ENCODE peak calls at places on chromosomes 4 and X, in four cellular contexts. One of them, this sample, is unnamed. For H3K27me3, the result is how much of the 10 kb centered on the place peaks cover.

GRCh38 chrX:46180258-46180687 is 364.9 kb downstream of the ZNF674 start:
- DNase-seq in PC-3: peak
- DNase-seq in H7: no peak
- DNase-seq in left lung: no peak
- DNase-seq in this sample: peak

GRCh38 chr4:10033191-10033881 is 12.0 kb upstream of the SLC2A9 start:
- DNase-seq in PC-3: peak
- DNase-seq in H7: no peak
- DNase-seq in left lung: peak
- DNase-seq in this sample: peak

GRCh38 chrX:9586992-9587392 is 122.1 kb downstream of the TBL1X start:
- DNase-seq in PC-3: no peak
- DNase-seq in H7: peak
- DNase-seq in left lung: no peak
- DNase-seq in this sample: no peak

GRCh38 chrX:30144221-30144620 is 71.1 kb upstream of the MAGEB2 start:
- DNase-seq in PC-3: no peak
- DNase-seq in H7: no peak
- DNase-seq in left lung: no peak
- DNase-seq in this sample: no peak

GRCh38 chrX:17944833-17945497 is 83.9 kb upstream of the RAI2 start:
- DNase-seq in PC-3: peak
- DNase-seq in H7: peak
- DNase-seq in left lung: no peak
- DNase-seq in this sample: no peak

GRCh38 chr4:37157403-37158167 is 87.0 kb upstream of the NWD2 start:
- DNase-seq in PC-3: no peak
- DNase-seq in H7: no peak
- DNase-seq in left lung: no peak
- DNase-seq in this sample: no peak

GRCh38 chrX:344371-344901 is 25.8 kb upstream of the GTPBP6 start:
- DNase-seq in PC-3: no peak
- DNase-seq in H7: no peak
- DNase-seq in left lung: peak
- DNase-seq in this sample: no peak

GRCh38 chrX:150813922-150814321 is 84.5 kb downstream of the CD99L2 start:
- DNase-seq in PC-3: no peak
- DNase-seq in H7: no peak
- DNase-seq in left lung: no peak
- DNase-seq in this sample: no peak

GRCh38 chrX:23195097-23195496 is 139.6 kb upstream of the PTCHD1 start:
- DNase-seq in PC-3: no peak
- DNase-seq in H7: no peak
- DNase-seq in left lung: no peak
- DNase-seq in this sample: no peak

GRCh38 chr4:6245246-6246169 is 24.1 kb upstream of the WFS1 start:
- DNase-seq in PC-3: no peak
- DNase-seq in H7: peak
- DNase-seq in left lung: no peak
- DNase-seq in this sample: no peak

GRCh38 chrX:102063445-102064074 is 61.9 kb upstream of the TCEAL2 start:
- DNase-seq in PC-3: no peak
- DNase-seq in H7: no peak
- DNase-seq in left lung: no peak
- DNase-seq in this sample: no peak

GRCh38 chr4:93912146-93912545 is 83.6 kb downstream of the ATOH1 start:
- DNase-seq in PC-3: no peak
- DNase-seq in H7: no peak
- DNase-seq in left lung: no peak
- DNase-seq in this sample: no peak

GRCh38 chr4:177033632-177034031 is 240.9 kb upstream of the VEGFC start:
- DNase-seq in PC-3: no peak
- DNase-seq in H7: no peak
- DNase-seq in left lung: no peak
- DNase-seq in this sample: no peak

GRCh38 chr4:124060261-124060918 is 652.1 kb downstream of the ANKRD50 start:
- DNase-seq in PC-3: peak
- DNase-seq in H7: no peak
- DNase-seq in left lung: no peak
- DNase-seq in this sample: peak

GRCh38 chr4:153651041-153651960 is 32.8 kb upstream of the TLR2 start:
- DNase-seq in PC-3: peak
- DNase-seq in H7: no peak
- DNase-seq in left lung: peak
- DNase-seq in this sample: no peak

GRCh38 chr4:181796502-181796901 is 446.7 kb upstream of the TENM3 start:
- DNase-seq in PC-3: no peak
- DNase-seq in H7: no peak
- DNase-seq in left lung: no peak
- DNase-seq in this sample: peak

GRCh38 chr4:159185593-159186023 is 82.7 kb downstream of the RAPGEF2 start:
- DNase-seq in PC-3: no peak
- DNase-seq in H7: no peak
- DNase-seq in left lung: no peak
- DNase-seq in this sample: no peak

GRCh38 chr4:156252300-156253016 is 298.8 kb upstream of the CTSO start:
- DNase-seq in PC-3: no peak
- DNase-seq in H7: no peak
- DNase-seq in left lung: no peak
- DNase-seq in this sample: peak

GRCh38 chr4:61011051-61011450 is 189.1 kb upstream of the ADGRL3 start:
- DNase-seq in PC-3: peak
- DNase-seq in H7: no peak
- DNase-seq in left lung: no peak
- DNase-seq in this sample: peak

GRCh38 chr4:126405369-126405982 is 1090.7 kb downstream of the FAT4 start:
- DNase-seq in PC-3: no peak
- DNase-seq in H7: peak
- DNase-seq in left lung: no peak
- DNase-seq in this sample: peak

GRCh38 chr4:110953898-110954297 is 331.0 kb upstream of the PITX2 start:
- DNase-seq in PC-3: no peak
- DNase-seq in H7: no peak
- DNase-seq in left lung: no peak
- DNase-seq in this sample: no peak

GRCh38 chrX:45768666-45769065 is 568.0 kb upstream of the DIPK2B start:
- DNase-seq in PC-3: no peak
- DNase-seq in H7: no peak
- DNase-seq in left lung: no peak
- DNase-seq in this sample: no peak

GRCh38 chrX:15749642-15750610 is 11.9 kb downstream of the CA5B start:
- DNase-seq in PC-3: no peak
- DNase-seq in H7: no peak
- DNase-seq in left lung: no peak
- DNase-seq in this sample: peak

GRCh38 chr4:182643801-182644311 is 273.3 kb downstream of the DCTD start:
- DNase-seq in PC-3: no peak
- DNase-seq in H7: no peak
- DNase-seq in left lung: no peak
- DNase-seq in this sample: peak

GRCh38 chr4:54942735-54943134 is 182.7 kb downstream of the KDR start:
- DNase-seq in PC-3: no peak
- DNase-seq in H7: no peak
- DNase-seq in left lung: no peak
- DNase-seq in this sample: no peak

GRCh38 chrX:149996515-149996914 is 58.2 kb upstream of the EOLA2 start:
- DNase-seq in PC-3: no peak
- DNase-seq in H7: no peak
- DNase-seq in left lung: no peak
- DNase-seq in this sample: no peak

GRCh38 chr4:79959652-79960051 is 113.4 kb downstream of the ANTXR2 start:
- DNase-seq in PC-3: no peak
- DNase-seq in H7: no peak
- DNase-seq in left lung: no peak
- DNase-seq in this sample: no peak

GRCh38 chrX:48648299-48648698 is 35.3 kb upstream of the WAS start:
- DNase-seq in PC-3: peak
- DNase-seq in H7: peak
- DNase-seq in left lung: no peak
- DNase-seq in this sample: peak

GRCh38 chrX:18887177-18887820 is 96.6 kb downstream of the PHKA2 start:
- DNase-seq in PC-3: no peak
- DNase-seq in H7: peak
- DNase-seq in left lung: no peak
- DNase-seq in this sample: no peak

GRCh38 chrX:55579115-55579514 is 44.1 kb upstream of the FOXR2 start:
- DNase-seq in PC-3: no peak
- DNase-seq in H7: no peak
- DNase-seq in left lung: no peak
- DNase-seq in this sample: no peak

GRCh38 chrX:24464836-24465523 is at the start of gene PDK3:
- DNase-seq in PC-3: peak
- DNase-seq in H7: peak
- DNase-seq in left lung: peak
- DNase-seq in this sample: peak

DNA sequence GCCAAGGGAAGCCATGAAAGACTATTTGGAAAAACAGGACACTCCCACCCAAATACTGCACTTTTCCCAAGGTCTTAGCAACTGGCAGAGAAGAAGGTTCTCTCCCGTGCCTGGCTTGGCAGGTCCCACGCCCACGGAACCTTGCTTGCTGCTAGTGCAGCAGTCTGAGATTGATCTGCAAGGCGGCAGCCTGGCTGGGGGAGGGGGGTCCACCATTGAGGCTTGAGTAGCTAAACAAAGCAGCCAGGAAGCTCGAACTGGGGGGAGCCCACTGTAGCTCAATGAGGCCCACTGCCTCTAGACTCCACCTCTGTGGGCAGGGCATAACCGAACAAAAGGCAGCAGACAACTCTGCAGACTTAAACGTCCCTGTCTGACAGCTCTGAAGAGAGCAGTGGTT is 91.3 kb upstream of the TRPC5OS start:
- DNase-seq in PC-3: no peak
- DNase-seq in H7: no peak
- DNase-seq in left lung: no peak
- DNase-seq in this sample: no peak
- H3K27me3 ChIP-seq in PC-3: under half
- H3K27me3 ChIP-seq in H7: under half
- H3K27me3 ChIP-seq in left lung: under half
- H3K27me3 ChIP-seq in this sample: under half

GRCh38 chr4:4385729-4386295 is 1.1 kb upstream of the NSG1 start:
- DNase-seq in PC-3: no peak
- DNase-seq in H7: peak
- DNase-seq in left lung: no peak
- DNase-seq in this sample: no peak

GRCh38 chr4:4384837-4385236 is 2.1 kb upstream of the NSG1 start:
- DNase-seq in PC-3: peak
- DNase-seq in H7: peak
- DNase-seq in left lung: no peak
- DNase-seq in this sample: peak

GRCh38 chr4:4386736-4387392 is at the start of gene NSG1:
- DNase-seq in PC-3: no peak
- DNase-seq in H7: peak
- DNase-seq in left lung: no peak
- DNase-seq in this sample: peak

GRCh38 chr4:4387531-4388311 is 819 bp downstream of the NSG1 start:
- DNase-seq in PC-3: no peak
- DNase-seq in H7: peak
- DNase-seq in left lung: no peak
- DNase-seq in this sample: no peak

DNA sequence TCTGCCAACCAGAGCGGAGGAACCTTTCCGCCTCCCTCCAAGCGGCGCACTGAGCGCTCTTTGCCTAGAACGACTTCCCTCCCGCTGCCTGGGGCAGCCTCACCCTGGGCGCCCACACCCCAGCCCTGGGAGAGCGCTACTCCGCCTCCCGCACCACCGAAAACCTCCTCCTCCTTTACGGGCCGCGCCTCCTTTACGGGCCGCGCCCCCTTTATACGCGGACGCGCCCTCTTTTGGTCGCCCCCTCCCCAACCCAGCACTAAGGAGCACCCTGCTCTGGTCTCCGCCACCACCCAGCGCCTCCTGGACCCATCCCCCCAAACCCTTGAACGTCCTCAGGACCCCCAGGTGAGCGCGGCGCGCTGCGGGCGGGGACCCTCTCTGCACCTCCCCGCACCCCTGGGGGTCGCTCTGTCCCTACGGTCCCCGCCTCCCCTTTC is 586 bp upstream of the NSG1 start:
- DNase-seq in PC-3: no peak
- DNase-seq in H7: peak
- DNase-seq in left lung: no peak
- DNase-seq in this sample: no peak
- H3K27me3 ChIP-seq in PC-3: under half
- H3K27me3 ChIP-seq in H7: under half
- H3K27me3 ChIP-seq in left lung: half or more
- H3K27me3 ChIP-seq in this sample: half or more

DNA sequence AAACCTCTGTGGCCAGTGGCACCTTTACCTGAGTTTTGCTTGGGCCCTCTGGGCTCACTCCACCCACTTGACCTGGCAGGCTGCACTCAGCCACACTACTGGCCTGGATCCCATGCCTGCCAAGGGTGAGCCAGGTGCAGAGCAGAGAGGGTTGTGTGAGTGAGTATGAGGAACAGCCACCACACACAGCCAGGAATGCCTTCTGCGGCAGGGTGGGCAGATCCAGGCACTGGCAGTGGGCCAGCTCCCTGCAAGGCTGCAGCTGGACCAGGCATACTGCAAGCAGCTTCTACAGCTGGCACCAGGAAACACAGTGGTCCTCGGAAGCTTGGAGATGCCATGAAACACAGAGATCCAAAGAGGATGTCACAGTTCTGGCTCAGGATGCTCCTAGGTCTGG is 570.1 kb upstream of the ACTRT1 start:
- DNase-seq in PC-3: no peak
- DNase-seq in H7: no peak
- DNase-seq in left lung: no peak
- DNase-seq in this sample: no peak
- H3K27me3 ChIP-seq in PC-3: under half
- H3K27me3 ChIP-seq in H7: under half
- H3K27me3 ChIP-seq in left lung: under half
- H3K27me3 ChIP-seq in this sample: under half

DNA sequence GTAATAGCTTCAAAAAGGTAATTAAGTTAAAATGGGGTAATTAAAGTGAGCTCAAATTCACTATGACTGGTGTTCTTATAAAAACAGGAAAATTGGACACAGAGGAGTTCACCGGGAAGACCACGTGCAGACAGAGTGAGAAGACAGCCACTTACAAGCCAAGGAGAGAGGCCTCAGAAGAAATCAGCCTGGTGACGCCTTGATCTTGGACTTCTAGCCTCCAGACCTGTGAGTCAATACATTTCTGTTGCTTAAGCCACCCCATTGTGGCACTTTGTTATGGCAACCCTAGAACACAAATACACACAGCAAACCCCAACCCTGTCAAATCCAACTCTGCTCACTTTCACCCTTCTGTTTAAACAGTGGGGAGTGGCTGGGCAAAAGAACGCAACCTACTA is 4.1 kb upstream of the CD38 start:
- DNase-seq in PC-3: no peak
- DNase-seq in H7: no peak
- DNase-seq in left lung: no peak
- DNase-seq in this sample: no peak
- H3K27me3 ChIP-seq in PC-3: under half
- H3K27me3 ChIP-seq in H7: under half
- H3K27me3 ChIP-seq in left lung: under half
- H3K27me3 ChIP-seq in this sample: half or more

GRCh38 chr4:38669233-38669632 is 5.2 kb downstream of the KLF3 start:
- DNase-seq in PC-3: no peak
- DNase-seq in H7: no peak
- DNase-seq in left lung: no peak
- DNase-seq in this sample: no peak
- H3K27me3 ChIP-seq in PC-3: under half
- H3K27me3 ChIP-seq in H7: under half
- H3K27me3 ChIP-seq in left lung: under half
- H3K27me3 ChIP-seq in this sample: under half